ENCODE peak calls at places on chromosomes 7 and 10, in six cellular contexts. C is mucosa of descending colon, S is progenitor cell of endocrine pancreas, E is AG09309, B is fibroblast of lung, D is body of pancreas. F is an unnamed sample.

GRCh38 chr10:2895616-2896196 is 171.6 kb upstream of the PFKP start:
- DNase-seq in C (no peak), S (no peak), E (no peak), B (no peak), D (no peak), F (no peak)

GRCh38 chr10:73251683-73252444 is 580 bp downstream of the MRPS16 start:
- DNase-seq in C (peak), S (no peak), E (no peak), B (no peak), D (no peak), F (no peak)

GRCh38 chr7:115471891-115472290 is 550.0 kb downstream of the MDFIC start:
- DNase-seq in C (no peak), S (no peak), E (peak), B (peak), D (no peak), F (no peak)

GRCh38 chr7:503046-503574 is 16.5 kb downstream of the PDGFA start:
- DNase-seq in C (no peak), S (no peak), E (no peak), B (no peak), D (no peak), F (no peak)

GRCh38 chr7:151181011-151181431 is 6.0 kb downstream of the ASB10 start:
- DNase-seq in C (no peak), S (no peak), E (no peak), B (no peak), D (no peak), F (no peak)

GRCh38 chr10:123269017-123269552 is 114.9 kb downstream of the BUB3 start:
- DNase-seq in C (no peak), S (no peak), E (no peak), B (no peak), D (no peak), F (no peak)

GRCh38 chr7:464177-464711 is 55.4 kb downstream of the PDGFA start:
- DNase-seq in C (no peak), S (no peak), E (no peak), B (no peak), D (no peak), F (no peak)

GRCh38 chr7:102444961-102445673 is 11.7 kb downstream of the ORAI2 start:
- DNase-seq in C (no peak), S (no peak), E (no peak), B (no peak), D (no peak), F (no peak)

GRCh38 chr7:32937344-32938174 is 19.7 kb upstream of the FKBP9 start:
- DNase-seq in C (no peak), S (no peak), E (no peak), B (peak), D (peak), F (peak)

GRCh38 chr10:111222961-111223360 is 146.1 kb downstream of the ADRA2A start:
- DNase-seq in C (no peak), S (no peak), E (no peak), B (no peak), D (no peak), F (no peak)

GRCh38 chr10:91707236-91707635 is 74.4 kb upstream of the PPP1R3C start:
- DNase-seq in C (no peak), S (no peak), E (no peak), B (no peak), D (no peak), F (no peak)

GRCh38 chr7:150695654-150696053 is 10.1 kb downstream of the GIMAP2 start:
- DNase-seq in C (no peak), S (no peak), E (no peak), B (no peak), D (no peak), F (no peak)

GRCh38 chr10:95569368-95569767 is 8.2 kb upstream of the SORBS1 start:
- DNase-seq in C (no peak), S (no peak), E (no peak), B (no peak), D (no peak), F (no peak)

GRCh38 chr7:8379264-8379663 is 54.1 kb upstream of the NXPH1 start:
- DNase-seq in C (no peak), S (no peak), E (no peak), B (no peak), D (peak), F (no peak)

GRCh38 chr10:70740441-70741288 is 44.5 kb downstream of the TBATA start:
- DNase-seq in C (peak), S (no peak), E (no peak), B (no peak), D (no peak), F (no peak)

GRCh38 chr7:91293840-91294239 is 29.6 kb downstream of the FZD1 start:
- DNase-seq in C (no peak), S (no peak), E (no peak), B (no peak), D (no peak), F (no peak)

GRCh38 chr7:82699773-82700186 is 256.2 kb upstream of the CACNA2D1 start:
- DNase-seq in C (no peak), S (no peak), E (no peak), B (peak), D (no peak), F (peak)

GRCh38 chr7:19920200-19920599 is 146.8 kb upstream of the TMEM196 start:
- DNase-seq in C (no peak), S (no peak), E (peak), B (peak), D (no peak), F (peak)

GRCh38 chr10:97040248-97040584 is 145.5 kb downstream of the SLIT1 start:
- DNase-seq in C (no peak), S (no peak), E (no peak), B (no peak), D (no peak), F (no peak)

GRCh38 chr10:92241158-92241500 is 49.7 kb downstream of the CPEB3 start:
- DNase-seq in C (peak), S (no peak), E (no peak), B (no peak), D (peak), F (no peak)

GRCh38 chr7:24827589-24827988 is 70.3 kb upstream of the GSDME start:
- DNase-seq in C (no peak), S (no peak), E (no peak), B (peak), D (no peak), F (peak)

GRCh38 chr10:24826022-24826421 is 102.3 kb upstream of the ARHGAP21 start:
- DNase-seq in C (no peak), S (no peak), E (peak), B (peak), D (no peak), F (peak)

GRCh38 chr10:54469587-54470323 is 331.3 kb downstream of the PCDH15 start:
- DNase-seq in C (no peak), S (no peak), E (no peak), B (no peak), D (no peak), F (no peak)

GRCh38 chr7:101952355-101953247 is 135.2 kb downstream of the CUX1 start:
- DNase-seq in C (no peak), S (no peak), E (peak), B (peak), D (no peak), F (peak)

GRCh38 chr10:125144693-125145623 is 15.4 kb downstream of the CTBP2 start:
- DNase-seq in C (no peak), S (no peak), E (no peak), B (peak), D (no peak), F (peak)

GRCh38 chr10:43036581-43037428 is 40.1 kb upstream of the RET start:
- DNase-seq in C (no peak), S (no peak), E (no peak), B (no peak), D (no peak), F (no peak)

GRCh38 chr10:15515207-15515606 is 144.1 kb upstream of the FAM171A1 start:
- DNase-seq in C (peak), S (no peak), E (no peak), B (no peak), D (no peak), F (no peak)

DNA sequence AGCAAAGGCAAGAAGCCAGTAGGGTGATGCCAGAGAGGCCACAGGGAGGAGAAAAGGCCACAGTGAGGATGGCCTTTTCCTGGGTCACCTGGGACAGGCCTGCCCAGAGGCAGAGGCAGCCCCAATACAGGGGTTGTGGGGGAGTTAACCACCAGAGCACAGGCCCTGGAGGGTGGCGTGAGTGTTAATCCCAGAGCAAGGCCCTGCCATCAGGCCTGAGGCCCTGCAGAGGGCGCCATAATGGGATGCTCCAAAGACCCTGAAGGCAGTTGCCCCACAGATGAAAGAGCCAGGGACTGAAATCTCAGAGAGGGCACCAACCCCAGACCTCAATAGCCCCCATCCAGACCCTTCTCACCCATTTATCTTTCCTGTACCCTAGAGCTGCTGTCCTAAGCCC is 23.9 kb downstream of the SLC13A4 start:
- DNase-seq in C (no peak), S (no peak), E (no peak), B (no peak), D (no peak), F (no peak)
- TF ChIP-seq CTCF in C (no peak), S (peak), E (peak), B (no peak), D (no peak), F (peak)

GRCh38 chr10:35707642-35708425 is 65.7 kb upstream of the FZD8 start:
- DNase-seq in C (no peak), S (no peak), E (no peak), B (no peak), D (no peak), F (no peak)
- TF ChIP-seq CTCF in C (no peak), S (no peak), E (no peak), B (no peak), D (no peak), F (no peak)

GRCh38 chr10:108911814-108912541 is 1011.3 kb downstream of the XPNPEP1 start:
- DNase-seq in C (peak), S (peak), E (no peak), B (peak), D (peak), F (peak)
- TF ChIP-seq CTCF in C (peak), S (peak), E (peak), B (peak), D (peak), F (peak)

GRCh38 chr7:13856012-13856411 is 133.5 kb downstream of the ETV1 start:
- DNase-seq in C (no peak), S (no peak), E (no peak), B (no peak), D (no peak), F (no peak)
- TF ChIP-seq CTCF in C (no peak), S (no peak), E (no peak), B (no peak), D (no peak), F (no peak)

DNA sequence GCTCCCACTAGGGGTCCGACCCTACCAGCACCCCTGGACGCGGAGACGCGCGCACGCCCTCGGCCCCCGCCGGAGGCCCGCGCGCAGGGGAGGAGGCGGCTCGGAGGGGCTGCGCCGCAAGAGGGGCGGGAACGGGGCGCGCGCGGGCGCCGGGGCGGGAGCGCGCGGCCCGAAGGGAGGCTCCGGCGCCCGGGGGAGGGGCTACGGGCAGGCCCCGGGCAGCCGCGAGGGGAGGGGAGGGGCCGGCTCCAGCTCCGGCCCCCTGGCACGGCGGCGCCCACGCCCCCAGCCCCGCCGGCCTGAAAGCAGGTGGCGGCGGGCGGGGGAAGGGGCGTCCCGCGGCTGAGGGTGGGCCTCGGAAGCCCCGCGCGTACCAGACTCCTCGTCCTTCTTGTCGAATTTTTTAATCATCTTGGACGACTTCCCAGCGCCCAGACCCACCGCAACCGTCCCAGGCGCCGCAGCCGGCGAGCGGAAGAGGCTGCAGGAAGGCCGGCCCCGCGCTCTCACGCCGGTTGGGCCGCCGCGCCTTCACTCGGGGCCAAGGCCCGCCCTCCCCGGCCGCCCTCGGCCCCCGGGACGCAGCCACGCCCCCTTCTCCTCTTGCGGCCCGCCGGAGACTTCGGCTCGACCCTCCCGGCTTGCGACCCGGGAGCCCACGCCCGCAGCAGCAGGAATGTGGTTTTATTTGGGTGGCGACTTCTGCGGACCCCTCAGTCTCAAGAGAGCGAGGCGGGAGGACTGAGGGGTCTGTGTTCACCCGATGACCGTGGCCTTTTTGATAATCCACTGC is at the start of gene COPG2:
- DNase-seq in C (peak), S (peak), E (peak), B (peak), D (peak), F (peak)
- TF ChIP-seq CTCF in C (no peak), S (no peak), E (no peak), B (no peak), D (peak), F (no peak)

GRCh38 chr7:31171216-31171750 is 119.2 kb downstream of the ADCYAP1R1 start:
- DNase-seq in C (no peak), S (no peak), E (no peak), B (no peak), D (no peak), F (no peak)

GRCh38 chr7:31172071-31172470 is 120.0 kb downstream of the ADCYAP1R1 start:
- DNase-seq in C (no peak), S (no peak), E (no peak), B (no peak), D (no peak), F (no peak)

GRCh38 chr7:31175672-31176071 is 123.6 kb downstream of the ADCYAP1R1 start:
- DNase-seq in C (no peak), S (no peak), E (no peak), B (no peak), D (no peak), F (no peak)
- TF ChIP-seq CTCF in C (no peak), S (peak), E (no peak), B (no peak), D (no peak), F (no peak)

DNA sequence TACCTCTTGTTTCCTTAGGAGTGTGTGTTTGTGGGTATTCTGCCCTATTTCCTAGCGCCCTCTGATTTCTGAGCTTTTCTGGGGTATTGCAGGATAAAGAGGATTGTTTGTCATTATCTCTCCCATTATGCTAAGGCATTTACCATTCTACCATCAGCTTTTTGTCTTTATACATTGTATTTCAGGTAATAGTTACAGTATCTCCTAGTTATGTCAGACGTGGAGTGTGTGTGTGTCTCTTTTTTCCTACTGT is 6.9 kb downstream of the RSBN1L start:
- DNase-seq in C (no peak), S (no peak), E (no peak), B (no peak), D (no peak), F (no peak)
- TF ChIP-seq CTCF in C (no peak), S (no peak), E (no peak), B (no peak), D (no peak), F (no peak)

GRCh38 chr7:37921340-37921805 is 933 bp downstream of the EPDR1 start:
- DNase-seq in C (no peak), S (peak), E (no peak), B (peak), D (peak), F (no peak)

GRCh38 chr7:37918526-37918925 is 1.9 kb upstream of the SFRP4 start:
- DNase-seq in C (no peak), S (no peak), E (no peak), B (no peak), D (no peak), F (no peak)

GRCh38 chr7:37921876-37922275 is 1.4 kb downstream of the EPDR1 start:
- DNase-seq in C (no peak), S (no peak), E (no peak), B (no peak), D (no peak), F (no peak)

GRCh38 chr7:37920619-37921339 is at the start of gene EPDR1:
- DNase-seq in C (peak), S (peak), E (no peak), B (peak), D (peak), F (no peak)

GRCh38 chr7:37920305-37920618 is 178 bp upstream of the EPDR1 start:
- DNase-seq in C (no peak), S (no peak), E (no peak), B (no peak), D (no peak), F (no peak)
- TF ChIP-seq CTCF in C (no peak), S (no peak), E (peak), B (no peak), D (no peak), F (no peak)

GRCh38 chr7:158772916-158773315 is 56.4 kb downstream of the ESYT2 start:
- DNase-seq in C (no peak), S (no peak), E (no peak), B (no peak), D (no peak), F (no peak)
- TF ChIP-seq CTCF in C (no peak), S (no peak), E (no peak), B (no peak), D (no peak), F (peak)

DNA sequence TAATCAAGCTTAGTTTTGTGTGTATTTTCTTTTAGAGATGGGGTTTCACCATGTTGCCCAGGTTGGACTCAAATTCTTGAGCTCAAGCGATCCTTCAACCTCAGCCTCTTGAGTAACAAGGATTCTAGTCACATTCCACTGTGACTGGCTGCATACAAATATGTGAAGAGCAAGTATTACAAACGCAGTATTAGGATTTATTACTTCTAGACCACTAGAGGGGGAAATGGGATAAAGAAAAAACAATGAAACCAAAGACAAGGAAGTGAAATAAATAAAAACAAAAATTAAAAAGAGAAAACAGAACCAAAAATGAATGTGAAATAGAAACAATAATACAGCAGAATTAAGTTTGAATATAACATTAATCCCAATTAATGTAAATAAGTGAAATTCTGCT is 308.7 kb downstream of the ANKRD30A start:
- DNase-seq in C (no peak), S (no peak), E (peak), B (no peak), D (no peak), F (peak)
- TF ChIP-seq CTCF in C (no peak), S (no peak), E (no peak), B (no peak), D (peak), F (peak)

F was measured in HFFc6.